ENCODE peak calls at places on chromosome 15, in four cellular contexts. One of them, this sample, is unnamed.

GRCh38 chr15:78306176-78306774 is 6.9 kb upstream of the SKIC8 start:
- DNase-seq in SK-N-SH: no peak
- DNase-seq in HepG2: no peak
- DNase-seq in GM12878: no peak
- DNase-seq in this sample: no peak

GRCh38 chr15:85767785-85768529 is 26.8 kb downstream of the KLHL25 start:
- DNase-seq in SK-N-SH: no peak
- DNase-seq in HepG2: no peak
- DNase-seq in GM12878: no peak
- DNase-seq in this sample: no peak

GRCh38 chr15:89081878-89082277 is 6.4 kb upstream of the ABHD2 start:
- DNase-seq in SK-N-SH: no peak
- DNase-seq in HepG2: no peak
- DNase-seq in GM12878: no peak
- DNase-seq in this sample: no peak

GRCh38 chr15:60062826-60063225 is 58.7 kb downstream of the FOXB1 start:
- DNase-seq in SK-N-SH: no peak
- DNase-seq in HepG2: no peak
- DNase-seq in GM12878: no peak
- DNase-seq in this sample: no peak

GRCh38 chr15:83289160-83289559 is 4.7 kb upstream of the BNC1 start:
- DNase-seq in SK-N-SH: no peak
- DNase-seq in HepG2: no peak
- DNase-seq in GM12878: no peak
- DNase-seq in this sample: no peak

GRCh38 chr15:91926871-91927270 is 73.4 kb downstream of the SLCO3A1 start:
- DNase-seq in SK-N-SH: no peak
- DNase-seq in HepG2: no peak
- DNase-seq in GM12878: no peak
- DNase-seq in this sample: no peak

GRCh38 chr15:51267714-51268105 is 70.7 kb downstream of the CYP19A1 start:
- DNase-seq in SK-N-SH: peak
- DNase-seq in HepG2: no peak
- DNase-seq in GM12878: no peak
- DNase-seq in this sample: no peak

GRCh38 chr15:82935382-82935781 is 17.1 kb downstream of the HOMER2 start:
- DNase-seq in SK-N-SH: no peak
- DNase-seq in HepG2: no peak
- DNase-seq in GM12878: no peak
- DNase-seq in this sample: no peak

GRCh38 chr15:82043130-82043673 is 2.6 kb downstream of the MEX3B start:
- DNase-seq in SK-N-SH: peak
- DNase-seq in HepG2: no peak
- DNase-seq in GM12878: no peak
- DNase-seq in this sample: no peak

GRCh38 chr15:49901867-49902775 is 216.9 kb downstream of the ATP8B4 start:
- DNase-seq in SK-N-SH: no peak
- DNase-seq in HepG2: no peak
- DNase-seq in GM12878: no peak
- DNase-seq in this sample: no peak

GRCh38 chr15:91752081-91752810 is 101.3 kb upstream of the SLCO3A1 start:
- DNase-seq in SK-N-SH: peak
- DNase-seq in HepG2: no peak
- DNase-seq in GM12878: no peak
- DNase-seq in this sample: no peak

GRCh38 chr15:39629376-39629775 is 48.5 kb downstream of the THBS1 start:
- DNase-seq in SK-N-SH: no peak
- DNase-seq in HepG2: no peak
- DNase-seq in GM12878: no peak
- DNase-seq in this sample: no peak

DNA sequence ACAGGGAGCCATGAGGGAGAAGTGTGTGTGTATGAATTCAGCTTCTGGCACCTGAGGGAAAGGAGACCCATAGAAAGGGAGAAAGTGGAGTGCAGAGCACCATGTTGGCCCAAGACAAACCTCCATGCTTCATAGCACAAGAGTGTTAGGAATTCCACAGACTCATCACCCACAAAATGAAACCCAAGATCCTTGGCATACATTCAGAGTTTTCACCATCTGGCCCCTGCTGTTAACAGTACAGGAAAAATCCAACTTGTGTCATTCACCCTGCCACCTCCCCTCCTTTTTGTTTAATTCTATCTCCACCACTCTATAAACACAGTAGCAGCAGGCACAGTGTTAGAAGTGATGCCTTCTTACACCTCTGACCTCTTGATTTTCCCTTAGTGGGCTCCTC is 60.0 kb upstream of the MNS1 start:
- DNase-seq in SK-N-SH: no peak
- DNase-seq in HepG2: no peak
- DNase-seq in GM12878: no peak
- DNase-seq in this sample: no peak
- TF ChIP-seq SMC3 in SK-N-SH: no peak
- TF ChIP-seq SMC3 in HepG2: no peak
- TF ChIP-seq SMC3 in GM12878: no peak
- TF ChIP-seq SMC3 in this sample: no peak

GRCh38 chr15:71471347-71471746 is 339.0 kb upstream of the NR2E3 start:
- DNase-seq in SK-N-SH: no peak
- DNase-seq in HepG2: no peak
- DNase-seq in GM12878: no peak
- DNase-seq in this sample: no peak

GRCh38 chr15:71472699-71473098 is 337.7 kb upstream of the NR2E3 start:
- DNase-seq in SK-N-SH: no peak
- DNase-seq in HepG2: no peak
- DNase-seq in GM12878: no peak
- DNase-seq in this sample: no peak

GRCh38 chr15:71473751-71474150 is 336.6 kb upstream of the NR2E3 start:
- DNase-seq in SK-N-SH: no peak
- DNase-seq in HepG2: no peak
- DNase-seq in GM12878: no peak
- DNase-seq in this sample: no peak

GRCh38 chr15:71480566-71480965 is 329.8 kb upstream of the NR2E3 start:
- DNase-seq in SK-N-SH: no peak
- DNase-seq in HepG2: no peak
- DNase-seq in GM12878: no peak
- DNase-seq in this sample: no peak

GRCh38 chr15:71476823-71477222 is 333.5 kb upstream of the NR2E3 start:
- DNase-seq in SK-N-SH: no peak
- DNase-seq in HepG2: no peak
- DNase-seq in GM12878: peak
- DNase-seq in this sample: no peak
- TF ChIP-seq PBX3 in SK-N-SH: no peak
- TF ChIP-seq PBX3 in HepG2: no peak
- TF ChIP-seq PBX3 in GM12878: no peak
- TF ChIP-seq PBX3 in this sample: no peak

DNA sequence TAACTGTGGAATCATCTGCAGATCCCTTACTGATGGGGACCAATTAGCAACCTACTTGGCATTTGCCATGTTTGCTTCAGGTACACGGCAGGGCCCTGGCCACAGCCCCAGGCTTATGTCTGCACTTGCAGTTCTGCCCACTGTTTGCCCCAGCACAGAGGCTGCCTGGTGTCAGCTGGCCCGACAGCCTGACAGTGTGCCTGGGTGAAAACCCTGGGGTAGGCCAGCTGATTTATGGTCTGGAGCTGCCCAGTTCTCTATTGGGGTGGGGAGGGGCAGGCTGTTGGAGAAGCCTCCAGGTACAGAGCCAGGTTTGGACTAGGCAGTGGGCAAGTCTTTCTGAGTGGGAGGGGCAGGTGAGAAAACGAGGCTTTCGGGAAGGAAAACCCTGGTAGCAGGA is 11.2 kb upstream of the TGM5 start:
- DNase-seq in SK-N-SH: no peak
- DNase-seq in HepG2: no peak
- DNase-seq in GM12878: no peak
- DNase-seq in this sample: no peak
- TF ChIP-seq SMC3 in SK-N-SH: no peak
- TF ChIP-seq SMC3 in HepG2: no peak
- TF ChIP-seq SMC3 in GM12878: no peak
- TF ChIP-seq SMC3 in this sample: no peak

DNA sequence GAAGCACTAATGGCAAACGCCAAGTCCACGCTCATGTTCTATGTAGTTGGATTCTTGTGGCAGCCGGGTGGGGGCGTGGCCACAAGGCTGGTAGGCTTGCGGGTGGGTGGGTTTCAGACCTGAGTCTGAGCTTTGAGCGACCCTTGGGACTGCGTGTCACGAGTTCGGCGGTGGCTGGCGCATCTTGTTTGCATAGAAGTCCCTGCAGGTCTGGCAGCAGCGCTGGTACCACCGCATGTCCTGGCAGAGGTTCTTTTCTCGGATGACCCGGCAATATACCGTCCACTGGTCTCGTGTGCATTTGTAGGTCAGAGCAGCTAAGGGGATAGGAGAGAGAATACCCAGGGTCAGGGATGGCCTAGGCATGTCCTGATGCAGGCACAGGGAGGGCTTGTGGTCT is 241.0 kb upstream of the LYSMD4 start:
- DNase-seq in SK-N-SH: no peak
- DNase-seq in HepG2: no peak
- DNase-seq in GM12878: no peak
- DNase-seq in this sample: no peak
- TF ChIP-seq PBX3 in SK-N-SH: no peak
- TF ChIP-seq PBX3 in HepG2: no peak
- TF ChIP-seq PBX3 in GM12878: no peak
- TF ChIP-seq PBX3 in this sample: no peak

DNA sequence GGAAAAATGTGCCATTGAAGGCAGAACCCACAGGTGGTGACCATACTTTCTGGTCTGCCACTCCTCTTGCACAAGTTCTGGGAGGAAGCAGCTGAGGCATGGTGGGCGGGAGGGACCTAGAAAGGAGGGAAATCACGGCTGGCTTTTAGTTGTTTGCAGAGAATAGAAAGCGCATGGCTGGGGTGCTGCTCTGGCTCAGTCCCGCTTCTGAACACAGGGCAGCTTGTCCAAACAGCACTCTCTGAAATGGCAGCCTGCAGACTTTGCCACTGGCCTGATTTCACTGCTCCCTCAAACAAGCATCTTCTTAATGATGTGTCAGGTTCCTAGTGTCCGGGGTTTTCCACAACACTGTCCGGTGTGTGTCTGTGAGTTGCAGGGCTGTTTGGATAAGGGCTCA is 76.7 kb downstream of the AAGAB start:
- DNase-seq in SK-N-SH: no peak
- DNase-seq in HepG2: no peak
- DNase-seq in GM12878: no peak
- DNase-seq in this sample: no peak
- TF ChIP-seq SMC3 in SK-N-SH: no peak
- TF ChIP-seq SMC3 in HepG2: no peak
- TF ChIP-seq SMC3 in GM12878: no peak
- TF ChIP-seq SMC3 in this sample: no peak

GRCh38 chr15:71677352-71677751 is 133.0 kb upstream of the NR2E3 start:
- DNase-seq in SK-N-SH: no peak
- DNase-seq in HepG2: no peak
- DNase-seq in GM12878: no peak
- DNase-seq in this sample: no peak
- TF ChIP-seq PBX3 in SK-N-SH: no peak
- TF ChIP-seq PBX3 in HepG2: no peak
- TF ChIP-seq PBX3 in GM12878: no peak
- TF ChIP-seq PBX3 in this sample: no peak

GRCh38 chr15:72588096-72588495 is 66.4 kb upstream of the GOLGA6B start:
- DNase-seq in SK-N-SH: no peak
- DNase-seq in HepG2: no peak
- DNase-seq in GM12878: no peak
- DNase-seq in this sample: no peak

GRCh38 chr15:72584006-72584405 is 70.5 kb upstream of the GOLGA6B start:
- DNase-seq in SK-N-SH: no peak
- DNase-seq in HepG2: no peak
- DNase-seq in GM12878: no peak
- DNase-seq in this sample: no peak

GRCh38 chr15:72590427-72590826 is 64.1 kb upstream of the GOLGA6B start:
- DNase-seq in SK-N-SH: no peak
- DNase-seq in HepG2: no peak
- DNase-seq in GM12878: no peak
- DNase-seq in this sample: no peak

GRCh38 chr15:72585025-72585424 is 69.5 kb upstream of the GOLGA6B start:
- DNase-seq in SK-N-SH: no peak
- DNase-seq in HepG2: no peak
- DNase-seq in GM12878: no peak
- DNase-seq in this sample: no peak

DNA sequence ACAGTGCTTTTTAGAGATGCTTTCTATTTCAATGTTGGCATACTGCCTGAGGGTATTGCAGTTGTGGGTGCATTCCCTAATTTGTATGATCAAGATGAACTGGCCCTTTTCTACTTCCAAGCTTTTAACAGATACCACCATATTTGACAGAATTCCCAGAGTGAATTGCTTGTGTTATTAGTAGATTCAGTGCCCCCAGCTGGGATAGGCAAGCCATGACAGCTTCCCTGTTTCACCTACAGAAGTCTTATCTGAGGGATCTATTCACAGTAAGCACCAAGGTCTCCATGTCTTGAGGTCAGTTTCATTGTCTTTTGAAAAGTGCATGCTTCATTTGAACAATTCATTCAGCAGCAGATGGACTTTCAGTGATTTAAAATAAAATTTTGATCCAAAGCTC is 68.8 kb upstream of the GOLGA6B start:
- DNase-seq in SK-N-SH: no peak
- DNase-seq in HepG2: peak
- DNase-seq in GM12878: no peak
- DNase-seq in this sample: peak
- TF ChIP-seq SMC3 in SK-N-SH: no peak
- TF ChIP-seq SMC3 in HepG2: no peak
- TF ChIP-seq SMC3 in GM12878: no peak
- TF ChIP-seq SMC3 in this sample: peak

GRCh38 chr15:71468715-71469114 is 341.6 kb upstream of the NR2E3 start:
- DNase-seq in SK-N-SH: no peak
- DNase-seq in HepG2: no peak
- DNase-seq in GM12878: no peak
- DNase-seq in this sample: no peak

GRCh38 chr15:71465109-71465508 is 345.2 kb upstream of the NR2E3 start:
- DNase-seq in SK-N-SH: no peak
- DNase-seq in HepG2: no peak
- DNase-seq in GM12878: no peak
- DNase-seq in this sample: no peak

GRCh38 chr15:71469393-71469792 is 341.0 kb upstream of the NR2E3 start:
- DNase-seq in SK-N-SH: no peak
- DNase-seq in HepG2: no peak
- DNase-seq in GM12878: no peak
- DNase-seq in this sample: no peak
- TF ChIP-seq PBX3 in SK-N-SH: no peak
- TF ChIP-seq PBX3 in HepG2: no peak
- TF ChIP-seq PBX3 in GM12878: no peak
- TF ChIP-seq PBX3 in this sample: no peak

DNA sequence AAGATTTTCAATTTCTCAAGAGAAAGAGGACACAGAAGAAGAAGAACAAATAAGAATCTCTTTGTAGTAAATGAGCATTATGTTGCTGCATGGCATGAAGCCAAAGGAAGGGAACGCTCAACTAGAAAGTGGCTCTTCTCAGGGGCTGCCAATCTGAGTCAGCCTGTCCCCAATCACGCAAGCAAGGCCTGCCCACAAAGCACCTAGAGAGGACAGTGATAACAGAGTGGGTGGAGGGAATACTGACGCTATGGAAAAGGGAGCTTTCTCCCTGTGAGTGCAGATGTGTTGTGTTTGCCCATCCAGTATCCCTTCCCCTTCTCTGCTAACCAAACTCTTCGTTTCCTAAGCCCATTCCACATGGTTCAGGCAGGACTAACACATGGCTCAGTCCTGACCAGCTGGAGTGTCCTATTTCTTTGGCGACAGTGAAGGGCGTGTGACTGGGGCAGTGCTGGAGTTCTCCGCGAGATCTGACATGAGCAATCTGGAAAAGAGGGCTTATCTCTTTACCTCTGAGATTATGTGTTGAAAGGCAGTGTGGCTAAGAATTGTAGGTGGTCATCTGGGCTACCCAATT is 14.2 kb downstream of the FBN1 start:
- DNase-seq in SK-N-SH: no peak
- DNase-seq in HepG2: no peak
- DNase-seq in GM12878: no peak
- DNase-seq in this sample: no peak
- TF ChIP-seq SMC3 in SK-N-SH: no peak
- TF ChIP-seq SMC3 in HepG2: no peak
- TF ChIP-seq SMC3 in GM12878: no peak
- TF ChIP-seq SMC3 in this sample: no peak